ENCODE peak calls at places on chromosomes 6 and 20, in seven cellular contexts. W is endothelial cell of umbilical vein, M is HFFc6, Y is tibial artery, I is PC-9, T is left ventricle myocardium inferior, O is EH. E is an unnamed sample.

GRCh38 chr20:10779911-10780310 is 106.1 kb upstream of the JAG1 start:
- DNase-seq in M (no peak), T (no peak), I (no peak), W (no peak), Y (no peak), O (no peak), E (no peak)

GRCh38 chr20:41587956-41588355 is 30.2 kb downstream of the CHD6 start:
- DNase-seq in T (no peak), Y (no peak), W (no peak), O (peak), I (no peak), M (peak), E (no peak)

GRCh38 chr6:3031857-3032256 is 32.2 kb downstream of the NQO2 start:
- DNase-seq in O (no peak), W (no peak), T (no peak), I (no peak), Y (no peak), M (no peak), E (no peak)

GRCh38 chr6:57276946-57277345 is 40.5 kb upstream of the PRIM2 start:
- DNase-seq in I (no peak), W (no peak), T (no peak), Y (no peak), M (no peak), O (peak), E (no peak)

GRCh38 chr6:31528307-31528777 is 420 bp upstream of the MCCD1 start:
- DNase-seq in O (peak), W (no peak), Y (no peak), M (no peak), T (no peak), I (no peak), E (no peak)

GRCh38 chr6:158047120-158047518 is 65.5 kb downstream of the SYNJ2 start:
- DNase-seq in M (peak), T (peak), I (no peak), Y (peak), O (peak), W (no peak), E (no peak)

GRCh38 chr6:139943391-139943790 is 568.9 kb upstream of the CITED2 start:
- DNase-seq in I (no peak), T (no peak), O (peak), W (peak), M (peak), Y (no peak), E (peak)

GRCh38 chr6:79946773-79947190 is 571 bp downstream of the ELOVL4 start:
- DNase-seq in W (no peak), Y (no peak), I (no peak), M (peak), O (peak), T (peak), E (peak)

GRCh38 chr20:51768759-51769517 is 748 bp upstream of the ATP9A start:
- DNase-seq in T (no peak), Y (no peak), I (no peak), W (peak), M (no peak), O (no peak), E (no peak)

GRCh38 chr20:38343107-38343797 is 3.0 kb upstream of the LBP start:
- DNase-seq in Y (peak), W (peak), I (no peak), O (peak), M (no peak), T (no peak), E (peak)

GRCh38 chr6:21186479-21187055 is 407.0 kb upstream of the SOX4 start:
- DNase-seq in M (no peak), O (peak), Y (no peak), I (no peak), T (no peak), W (peak), E (no peak)

GRCh38 chr20:32667030-32667429 is 6.7 kb downstream of the C20orf203 start:
- DNase-seq in T (no peak), W (no peak), O (no peak), Y (no peak), M (no peak), I (no peak), E (no peak)

GRCh38 chr20:52192296-52193007 is 873 bp upstream of the ZFP64 start:
- DNase-seq in M (peak), Y (no peak), I (no peak), O (no peak), T (peak), W (no peak), E (no peak)

GRCh38 chr6:37473364-37474095 is 26.2 kb downstream of the CCDC167 start:
- DNase-seq in I (peak), T (peak), Y (no peak), M (peak), W (peak), O (peak), E (no peak)

GRCh38 chr20:14919473-14920157 is 582.2 kb upstream of the FLRT3 start:
- DNase-seq in M (no peak), W (peak), T (no peak), Y (no peak), O (peak), I (peak), E (no peak)

GRCh38 chr20:50420380-50420779 is 89.8 kb upstream of the PTPN1 start:
- DNase-seq in T (no peak), O (no peak), M (no peak), W (no peak), Y (no peak), I (no peak), E (no peak)

GRCh38 chr6:137145421-137145820 is 28.0 kb downstream of the IL22RA2 start:
- DNase-seq in Y (no peak), I (no peak), T (no peak), M (no peak), W (no peak), O (peak), E (no peak)

GRCh38 chr20:50188879-50189680 is 1.6 kb upstream of the CEBPB start:
- DNase-seq in I (no peak), W (no peak), Y (no peak), T (no peak), O (no peak), M (no peak), E (no peak)

GRCh38 chr20:48773837-48774418 is 53.9 kb downstream of the PREX1 start:
- DNase-seq in I (no peak), M (no peak), T (no peak), O (no peak), Y (no peak), W (no peak), E (no peak)

GRCh38 chr6:16711551-16712249 is 49.6 kb downstream of the ATXN1 start:
- DNase-seq in Y (no peak), I (peak), O (no peak), M (no peak), T (no peak), W (peak), E (no peak)

GRCh38 chr20:16575390-16576140 is 2.3 kb upstream of the KIF16B start:
- DNase-seq in W (no peak), Y (no peak), I (no peak), T (no peak), M (no peak), O (no peak), E (no peak)

GRCh38 chr6:143940011-143940597 is 68.0 kb downstream of the PLAGL1 start:
- DNase-seq in I (peak), M (peak), O (peak), Y (no peak), T (no peak), W (peak), E (peak)